ENCODE peak calls at places on chromosomes 7 and 10, in four cellular contexts. X, I, W and E are unnamed samples.
A peak's percentile ranks its signal among the peaks of the same experiment; 100 is the strongest.

GRCh38 chr7:937851-938484 is 16.5 kb downstream of the ADAP1 start:
- DNase-seq in X (no peak), I (no peak), W (no peak), E (no peak)

GRCh38 chr7:95276114-95276513 is 48.2 kb downstream of the PON1 start:
- DNase-seq in X (no peak), I (no peak), W (no peak), E (no peak)

GRCh38 chr7:124940306-124940705 is 10.7 kb upstream of the POT1 start:
- DNase-seq in X (peak; percentile 7), I (no peak), W (no peak), E (no peak)

GRCh38 chr10:75402486-75403143 is 1.1 kb upstream of the ZNF503 start:
- DNase-seq in X (peak; percentile 82), I (no peak), W (no peak), E (peak; percentile 71)

GRCh38 chr10:110395350-110396283 is 90.9 kb upstream of the SMNDC1 start:
- DNase-seq in X (peak; percentile 99), I (peak; percentile 30), W (no peak), E (no peak)

GRCh38 chr7:130735273-130735716 is 1.3 kb upstream of the KLF14 start:
- DNase-seq in X (no peak), I (no peak), W (no peak), E (no peak)

GRCh38 chr10:62814901-62815372 is 1.2 kb downstream of the EGR2 start:
- DNase-seq in X (peak; percentile 4), I (no peak), W (peak; percentile 29), E (no peak)

GRCh38 chr7:73899731-73900142 is 38.8 kb downstream of the TMEM270 start:
- DNase-seq in X (peak; percentile 93), I (no peak), W (no peak), E (peak; percentile 87)

GRCh38 chr7:47186316-47186715 is 395.6 kb downstream of the TNS3 start:
- DNase-seq in X (no peak), I (no peak), W (no peak), E (no peak)

GRCh38 chr7:100171087-100171681 is 2.8 kb upstream of the GAL3ST4 start:
- DNase-seq in X (no peak), I (no peak), W (peak; percentile 79), E (no peak)

GRCh38 chr10:18473424-18474110 is 177.8 kb downstream of the NSUN6 start:
- DNase-seq in X (no peak), I (no peak), W (no peak), E (no peak)

GRCh38 chr10:79376078-79376628 is 28.9 kb downstream of the PPIF start:
- DNase-seq in X (no peak), I (no peak), W (no peak), E (no peak)

GRCh38 chr7:131581241-131582157 is 25.1 kb upstream of the PODXL start:
- DNase-seq in X (peak; percentile 28), I (no peak), W (no peak), E (no peak)

GRCh38 chr7:131056007-131056406 is 271.7 kb upstream of the MKLN1 start:
- DNase-seq in X (no peak), I (no peak), W (no peak), E (no peak)

GRCh38 chr7:17689361-17689760 is 250.9 kb downstream of the SNX13 start:
- DNase-seq in X (peak; percentile 29), I (no peak), W (no peak), E (no peak)

GRCh38 chr7:44574286-44574872 is 671 bp upstream of the DDX56 start:
- DNase-seq in X (no peak), I (no peak), W (no peak), E (no peak)

GRCh38 chr7:41624818-41625217 is 78.1 kb downstream of the INHBA start:
- DNase-seq in X (peak; percentile 67), I (no peak), W (no peak), E (no peak)

GRCh38 chr7:92366730-92367129 is 80.6 kb upstream of the GATAD1 start:
- DNase-seq in X (peak; percentile 5), I (no peak), W (no peak), E (no peak)

GRCh38 chr7:130768854-130769253 is 34.8 kb upstream of the KLF14 start:
- DNase-seq in X (no peak), I (no peak), W (no peak), E (no peak)

GRCh38 chr10:123346581-123346980 is 192.4 kb downstream of the BUB3 start:
- DNase-seq in X (no peak), I (no peak), W (no peak), E (no peak)